ENCODE peak calls at places on chromosomes 4 and X, in six cellular contexts. One of them, this sample, is unnamed. For H3K9me3, the result is how much of the 10 kb centered on the place peaks cover.

GRCh38 chr4:74546020-74546419 is 101.1 kb downstream of the AREG start:
- DNase-seq in naive thymus-derived CD4-positive, alpha-beta T cell: no peak
- DNase-seq in iPS DF 6.9: no peak
- DNase-seq in heart right ventricle: no peak
- DNase-seq in tibial nerve: no peak
- DNase-seq in vagina: no peak
- DNase-seq in this sample: no peak

GRCh38 chr4:126736133-126736518 is 896.6 kb upstream of the INTU start:
- DNase-seq in naive thymus-derived CD4-positive, alpha-beta T cell: no peak
- DNase-seq in iPS DF 6.9: no peak
- DNase-seq in heart right ventricle: no peak
- DNase-seq in tibial nerve: no peak
- DNase-seq in vagina: no peak
- DNase-seq in this sample: no peak

GRCh38 chr4:98794565-98795205 is 134.2 kb downstream of the EIF4E start:
- DNase-seq in naive thymus-derived CD4-positive, alpha-beta T cell: no peak
- DNase-seq in iPS DF 6.9: no peak
- DNase-seq in heart right ventricle: no peak
- DNase-seq in tibial nerve: no peak
- DNase-seq in vagina: no peak
- DNase-seq in this sample: no peak

GRCh38 chrX:25079020-25079419 is 63.3 kb upstream of the ARX start:
- DNase-seq in naive thymus-derived CD4-positive, alpha-beta T cell: no peak
- DNase-seq in iPS DF 6.9: no peak
- DNase-seq in heart right ventricle: no peak
- DNase-seq in tibial nerve: no peak
- DNase-seq in vagina: no peak
- DNase-seq in this sample: no peak

GRCh38 chrX:12997898-12998687 is 23.2 kb downstream of the TMSB4X start:
- DNase-seq in naive thymus-derived CD4-positive, alpha-beta T cell: no peak
- DNase-seq in iPS DF 6.9: no peak
- DNase-seq in heart right ventricle: no peak
- DNase-seq in tibial nerve: no peak
- DNase-seq in vagina: no peak
- DNase-seq in this sample: no peak

GRCh38 chrX:12139934-12140611 is 1.8 kb downstream of the FRMPD4 start:
- DNase-seq in naive thymus-derived CD4-positive, alpha-beta T cell: no peak
- DNase-seq in iPS DF 6.9: no peak
- DNase-seq in heart right ventricle: no peak
- DNase-seq in tibial nerve: no peak
- DNase-seq in vagina: no peak
- DNase-seq in this sample: no peak

GRCh38 chr4:26055855-26056254 is 141.8 kb downstream of the SMIM20 start:
- DNase-seq in naive thymus-derived CD4-positive, alpha-beta T cell: no peak
- DNase-seq in iPS DF 6.9: no peak
- DNase-seq in heart right ventricle: no peak
- DNase-seq in tibial nerve: no peak
- DNase-seq in vagina: no peak
- DNase-seq in this sample: no peak

GRCh38 chr4:26859762-26860156 is 882 bp upstream of the STIM2 start:
- DNase-seq in naive thymus-derived CD4-positive, alpha-beta T cell: no peak
- DNase-seq in iPS DF 6.9: no peak
- DNase-seq in heart right ventricle: no peak
- DNase-seq in tibial nerve: no peak
- DNase-seq in vagina: no peak
- DNase-seq in this sample: no peak

GRCh38 chr4:24802648-24803047 is 7.3 kb downstream of the SOD3 start:
- DNase-seq in naive thymus-derived CD4-positive, alpha-beta T cell: no peak
- DNase-seq in iPS DF 6.9: no peak
- DNase-seq in heart right ventricle: no peak
- DNase-seq in tibial nerve: no peak
- DNase-seq in vagina: peak
- DNase-seq in this sample: no peak

GRCh38 chr4:185398618-185399017 is 2.0 kb downstream of the ANKRD37 start:
- DNase-seq in naive thymus-derived CD4-positive, alpha-beta T cell: no peak
- DNase-seq in iPS DF 6.9: no peak
- DNase-seq in heart right ventricle: no peak
- DNase-seq in tibial nerve: no peak
- DNase-seq in vagina: no peak
- DNase-seq in this sample: no peak

GRCh38 chr4:41058426-41058825 is 155.9 kb downstream of the APBB2 start:
- DNase-seq in naive thymus-derived CD4-positive, alpha-beta T cell: no peak
- DNase-seq in iPS DF 6.9: no peak
- DNase-seq in heart right ventricle: no peak
- DNase-seq in tibial nerve: no peak
- DNase-seq in vagina: no peak
- DNase-seq in this sample: no peak

GRCh38 chrX:22559506-22559905 is 286.8 kb downstream of the CBLL2 start:
- DNase-seq in naive thymus-derived CD4-positive, alpha-beta T cell: no peak
- DNase-seq in iPS DF 6.9: no peak
- DNase-seq in heart right ventricle: no peak
- DNase-seq in tibial nerve: no peak
- DNase-seq in vagina: no peak
- DNase-seq in this sample: no peak

GRCh38 chrX:46180258-46180687 is 364.9 kb downstream of the ZNF674 start:
- DNase-seq in naive thymus-derived CD4-positive, alpha-beta T cell: no peak
- DNase-seq in iPS DF 6.9: no peak
- DNase-seq in heart right ventricle: no peak
- DNase-seq in tibial nerve: no peak
- DNase-seq in vagina: no peak
- DNase-seq in this sample: no peak

GRCh38 chrX:124349054-124349453 is 2.7 kb downstream of the SH2D1A start:
- DNase-seq in naive thymus-derived CD4-positive, alpha-beta T cell: no peak
- DNase-seq in iPS DF 6.9: no peak
- DNase-seq in heart right ventricle: no peak
- DNase-seq in tibial nerve: no peak
- DNase-seq in vagina: no peak
- DNase-seq in this sample: no peak

GRCh38 chrX:140447150-140447549 is 57.7 kb downstream of the SOX3 start:
- DNase-seq in naive thymus-derived CD4-positive, alpha-beta T cell: no peak
- DNase-seq in iPS DF 6.9: no peak
- DNase-seq in heart right ventricle: no peak
- DNase-seq in tibial nerve: no peak
- DNase-seq in vagina: no peak
- DNase-seq in this sample: no peak

GRCh38 chr4:157072002-157072401 is 3.9 kb upstream of the GLRB start:
- DNase-seq in naive thymus-derived CD4-positive, alpha-beta T cell: no peak
- DNase-seq in iPS DF 6.9: no peak
- DNase-seq in heart right ventricle: no peak
- DNase-seq in tibial nerve: no peak
- DNase-seq in vagina: no peak
- DNase-seq in this sample: no peak

GRCh38 chrX:151680805-151681204 is 14.5 kb upstream of the PRRG3 start:
- DNase-seq in naive thymus-derived CD4-positive, alpha-beta T cell: peak
- DNase-seq in iPS DF 6.9: no peak
- DNase-seq in heart right ventricle: no peak
- DNase-seq in tibial nerve: peak
- DNase-seq in vagina: no peak
- DNase-seq in this sample: peak

DNA sequence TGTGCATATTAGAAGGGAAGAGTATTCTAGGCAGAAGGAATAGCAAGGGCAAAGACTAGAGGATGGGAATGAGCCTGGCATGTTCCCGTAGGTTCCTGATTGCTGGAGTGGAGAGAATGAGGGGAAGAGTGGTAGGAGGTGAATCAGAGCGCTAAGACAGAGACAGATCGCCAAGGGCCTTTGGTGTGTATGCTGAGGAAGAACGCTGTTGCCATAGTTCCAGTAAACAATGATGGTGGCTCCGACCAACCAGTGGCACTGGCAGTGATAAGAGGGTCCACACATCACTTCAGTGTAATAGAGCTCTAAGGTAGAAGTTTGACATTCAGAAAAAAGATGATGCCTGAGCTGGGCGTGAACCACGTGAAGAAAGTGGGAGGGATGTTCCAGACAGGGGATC is 966 bp downstream of the TBC1D25 start:
- DNase-seq in naive thymus-derived CD4-positive, alpha-beta T cell: no peak
- DNase-seq in iPS DF 6.9: no peak
- DNase-seq in heart right ventricle: no peak
- DNase-seq in tibial nerve: no peak
- DNase-seq in vagina: no peak
- DNase-seq in this sample: no peak
- H3K4me3 ChIP-seq in naive thymus-derived CD4-positive, alpha-beta T cell: peak
- H3K4me3 ChIP-seq in iPS DF 6.9: no peak
- H3K4me3 ChIP-seq in heart right ventricle: peak
- H3K4me3 ChIP-seq in tibial nerve: no peak
- H3K4me3 ChIP-seq in vagina: peak
- H3K4me3 ChIP-seq in this sample: peak

DNA sequence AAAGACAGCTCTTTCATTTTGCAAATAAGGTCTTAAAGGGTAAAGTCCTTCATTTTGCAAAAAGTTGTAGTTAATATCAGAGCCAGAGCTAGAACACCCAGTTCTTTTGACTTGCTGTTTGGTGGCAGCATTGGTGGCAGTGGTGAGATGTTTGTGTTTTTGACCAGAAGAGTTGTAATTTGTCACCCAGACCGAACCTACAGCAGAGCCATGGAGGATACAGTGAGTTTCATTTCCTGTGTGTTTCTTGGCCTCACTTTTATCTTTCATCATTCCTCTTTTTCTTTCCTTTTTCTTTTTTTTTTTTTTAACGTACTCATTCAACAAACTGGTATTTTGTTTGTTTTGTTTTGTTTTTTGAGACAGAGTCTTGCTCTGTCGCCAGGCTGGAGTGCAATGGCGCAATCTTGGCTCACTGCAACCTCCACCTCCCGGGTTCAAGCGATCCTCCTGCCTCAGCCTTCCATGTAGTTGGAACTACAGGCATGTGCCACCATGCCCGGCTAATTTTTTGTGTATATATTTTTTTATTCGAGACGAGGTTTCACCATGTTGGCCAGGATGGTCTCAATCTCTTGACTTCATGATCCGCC is 116.4 kb downstream of the AFF1 start:
- DNase-seq in naive thymus-derived CD4-positive, alpha-beta T cell: no peak
- DNase-seq in iPS DF 6.9: no peak
- DNase-seq in heart right ventricle: no peak
- DNase-seq in tibial nerve: no peak
- DNase-seq in vagina: no peak
- DNase-seq in this sample: no peak
- H3K27ac ChIP-seq in naive thymus-derived CD4-positive, alpha-beta T cell: no peak
- H3K27ac ChIP-seq in iPS DF 6.9: no peak
- H3K27ac ChIP-seq in heart right ventricle: peak
- H3K27ac ChIP-seq in tibial nerve: peak
- H3K27ac ChIP-seq in vagina: no peak
- H3K27ac ChIP-seq in this sample: peak

GRCh38 chrX:40150503-40150902 is 52.7 kb upstream of the BCOR start:
- DNase-seq in naive thymus-derived CD4-positive, alpha-beta T cell: no peak
- DNase-seq in iPS DF 6.9: no peak
- DNase-seq in heart right ventricle: no peak
- DNase-seq in tibial nerve: no peak
- DNase-seq in vagina: no peak
- DNase-seq in this sample: no peak
- H3K9me3 ChIP-seq in naive thymus-derived CD4-positive, alpha-beta T cell: under half
- H3K9me3 ChIP-seq in iPS DF 6.9: under half
- H3K9me3 ChIP-seq in heart right ventricle: under half
- H3K9me3 ChIP-seq in tibial nerve: under half
- H3K9me3 ChIP-seq in vagina: under half
- H3K9me3 ChIP-seq in this sample: under half

DNA sequence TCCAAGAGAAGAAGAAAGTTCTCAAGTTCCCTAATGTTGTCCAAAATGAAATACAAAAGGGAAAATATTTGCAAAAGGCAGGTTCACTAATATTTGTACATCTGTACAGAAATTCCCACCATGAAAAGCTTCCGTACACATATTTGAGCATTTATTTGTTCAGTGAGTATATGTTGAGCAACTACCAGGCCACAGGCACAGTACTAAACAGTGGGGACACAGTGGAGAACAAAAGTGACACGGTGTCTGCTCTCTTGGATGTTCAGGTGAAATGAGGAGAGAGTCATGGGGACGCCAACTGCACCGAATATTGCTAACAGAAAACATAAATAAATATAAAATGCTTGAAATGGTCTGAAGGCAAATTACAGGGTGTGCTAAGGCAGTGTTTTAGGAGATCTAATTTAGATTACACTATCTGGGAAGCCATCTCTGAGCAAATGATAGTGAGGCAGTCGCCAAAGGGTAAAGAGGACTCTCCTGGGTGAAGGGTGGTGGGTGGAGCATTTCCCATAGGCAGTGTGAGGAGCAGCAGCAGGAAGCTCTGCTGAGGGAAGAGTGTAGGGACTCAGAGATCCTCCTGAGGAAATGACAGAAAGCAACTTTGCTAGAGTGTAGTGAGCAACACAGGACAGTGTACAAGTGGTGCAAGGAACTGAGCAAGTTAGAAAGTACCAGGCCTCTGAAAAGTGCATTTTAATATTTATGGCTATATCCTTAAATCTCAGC is 375.2 kb downstream of the GALNTL6 start:
- DNase-seq in naive thymus-derived CD4-positive, alpha-beta T cell: no peak
- DNase-seq in iPS DF 6.9: no peak
- DNase-seq in heart right ventricle: no peak
- DNase-seq in tibial nerve: no peak
- DNase-seq in vagina: no peak
- DNase-seq in this sample: no peak
- H3K4me3 ChIP-seq in naive thymus-derived CD4-positive, alpha-beta T cell: no peak
- H3K4me3 ChIP-seq in iPS DF 6.9: no peak
- H3K4me3 ChIP-seq in heart right ventricle: no peak
- H3K4me3 ChIP-seq in tibial nerve: no peak
- H3K4me3 ChIP-seq in vagina: no peak
- H3K4me3 ChIP-seq in this sample: no peak

GRCh38 chr4:158914178-158914577 is 145.4 kb downstream of the FNIP2 start:
- DNase-seq in naive thymus-derived CD4-positive, alpha-beta T cell: no peak
- DNase-seq in iPS DF 6.9: no peak
- DNase-seq in heart right ventricle: no peak
- DNase-seq in tibial nerve: no peak
- DNase-seq in vagina: no peak
- DNase-seq in this sample: no peak

GRCh38 chr4:158912390-158913175 is 143.8 kb downstream of the FNIP2 start:
- DNase-seq in naive thymus-derived CD4-positive, alpha-beta T cell: no peak
- DNase-seq in iPS DF 6.9: no peak
- DNase-seq in heart right ventricle: no peak
- DNase-seq in tibial nerve: no peak
- DNase-seq in vagina: no peak
- DNase-seq in this sample: no peak

GRCh38 chr4:158913766-158914165 is 144.9 kb downstream of the FNIP2 start:
- DNase-seq in naive thymus-derived CD4-positive, alpha-beta T cell: no peak
- DNase-seq in iPS DF 6.9: no peak
- DNase-seq in heart right ventricle: no peak
- DNase-seq in tibial nerve: no peak
- DNase-seq in vagina: no peak
- DNase-seq in this sample: no peak

GRCh38 chr4:158915683-158916241 is 146.9 kb downstream of the FNIP2 start:
- DNase-seq in naive thymus-derived CD4-positive, alpha-beta T cell: no peak
- DNase-seq in iPS DF 6.9: no peak
- DNase-seq in heart right ventricle: no peak
- DNase-seq in tibial nerve: no peak
- DNase-seq in vagina: no peak
- DNase-seq in this sample: no peak
- H3K27ac ChIP-seq in naive thymus-derived CD4-positive, alpha-beta T cell: no peak
- H3K27ac ChIP-seq in iPS DF 6.9: no peak
- H3K27ac ChIP-seq in heart right ventricle: peak
- H3K27ac ChIP-seq in tibial nerve: no peak
- H3K27ac ChIP-seq in vagina: no peak
- H3K27ac ChIP-seq in this sample: no peak

This sample was measured in right cardiac atrium.